ENCODE peak calls at places on chromosomes 12 and 14, in eight cellular contexts. G is neural progenitor cell, Z is DND-41, P is cardiac muscle cell, D is left ventricle myocardium inferior, Q is brain microvascular endothelial cell, U is HCT116, Y is IMR-90. K is an unnamed sample.
A peak's percentile ranks its signal among the peaks of the same experiment; 100 is the strongest.

GRCh38 chr14:50796391-50796790 is 34.6 kb downstream of the NIN start:
- DNase-seq in Y (no peak), G (no peak), U (no peak), P (no peak), Z (no peak), D (no peak), Q (no peak), K (no peak)

GRCh38 chr14:105487449-105487985 is 831 bp downstream of the CRIP1 start:
- DNase-seq in Y (no peak), P (no peak), Q (no peak), G (peak; percentile 58), D (peak; percentile 67), Z (peak; percentile 62), U (no peak), K (peak; percentile 82)

GRCh38 chr12:75986001-75986739 is 45.4 kb downstream of the PHLDA1 start:
- DNase-seq in G (no peak), U (no peak), Y (peak; percentile 25), Z (no peak), Q (no peak), D (no peak), P (no peak), K (no peak)

GRCh38 chr12:59972941-59973340 is 377.1 kb downstream of the SLC16A7 start:
- DNase-seq in Q (peak; percentile 53), G (no peak), D (no peak), Z (no peak), U (peak; percentile 50), Y (peak; percentile 88), P (peak; percentile 52), K (no peak)

GRCh38 chr12:127260531-127260930 is 1006.4 kb upstream of the TMEM132C start:
- DNase-seq in Z (no peak), Y (peak; percentile 64), G (no peak), Q (peak; percentile 46), D (no peak), U (no peak), P (no peak), K (no peak)

GRCh38 chr12:117098361-117099217 is 627 bp downstream of the TESC start:
- DNase-seq in U (no peak), P (no peak), Z (peak; percentile 39), Q (no peak), Y (no peak), G (peak; percentile 38), D (no peak), K (peak; percentile 5)

GRCh38 chr12:72368298-72368697 is 96.1 kb downstream of the TRHDE start:
- DNase-seq in Q (no peak), D (no peak), P (no peak), U (no peak), G (no peak), Y (peak; percentile 16), Z (no peak), K (no peak)

GRCh38 chr12:228846-229200 is 14.9 kb upstream of the SLC6A12 start:
- DNase-seq in U (no peak), Q (no peak), Y (no peak), Z (no peak), G (no peak), P (no peak), D (no peak), K (no peak)

GRCh38 chr12:100154472-100155247 is 12.0 kb upstream of the BLTP3B start:
- DNase-seq in G (peak; percentile 82), Z (peak; percentile 70), Y (peak; percentile 48), P (peak; percentile 73), U (peak; percentile 62), D (peak; percentile 79), Q (peak; percentile 65), K (peak; percentile 65)

GRCh38 chr12:122116707-122117535 is 38.4 kb downstream of the MLXIP start:
- DNase-seq in Q (no peak), Z (no peak), G (no peak), P (no peak), Y (no peak), U (no peak), D (peak; percentile 16), K (no peak)

GRCh38 chr12:15522574-15523187 is 200.4 kb downstream of the PTPRO start:
- DNase-seq in P (peak; percentile 76), U (peak; percentile 36), Y (peak; percentile 34), Z (no peak), Q (peak; percentile 25), D (no peak), G (peak; percentile 55), K (no peak)
- TF ChIP-seq CTCF in P (peak; percentile 57), U (peak; percentile 71), Y (peak; percentile 61), Z (peak; percentile 84), Q (peak; percentile 51), D (peak; percentile 67), G (peak; percentile 65), K (peak; percentile 29)

DNA sequence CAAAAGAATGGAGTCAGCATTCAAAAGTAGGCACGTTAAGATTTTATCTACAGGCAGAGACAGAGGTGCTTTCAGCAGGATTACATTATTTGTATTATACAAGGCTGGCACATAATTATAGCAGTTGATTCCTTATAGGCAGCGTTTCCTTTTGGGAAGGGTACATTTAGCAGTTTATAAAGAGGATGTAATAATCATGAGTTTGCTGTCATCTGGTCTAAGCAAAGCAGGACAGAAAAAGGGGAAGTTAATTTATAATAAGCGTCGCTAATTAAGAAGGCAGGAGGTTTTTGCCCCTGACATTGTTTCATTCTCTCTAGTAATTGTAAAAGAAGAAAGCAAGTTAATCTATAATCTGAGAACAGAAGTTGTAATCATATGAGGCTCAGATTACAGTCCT is 259.9 kb upstream of the MDGA2 start:
- DNase-seq in Z (no peak), D (no peak), Y (no peak), P (no peak), U (no peak), Q (no peak), G (no peak), K (no peak)
- H3K27ac ChIP-seq in Z (no peak overlapping the region), D (no peak overlapping the region), Y (no peak overlapping the region), P (no peak overlapping the region), U (no peak overlapping the region), Q (no peak overlapping the region), G (no peak overlapping the region), K (no peak overlapping the region)

GRCh38 chr14:76752744-76753143 is 8.5 kb upstream of the VASH1 start:
- DNase-seq in Y (no peak), Z (no peak), U (no peak), D (no peak), P (no peak), G (peak; percentile 0), Q (no peak), K (no peak)
- H3K27me3 ChIP-seq in Y (no peaks in the 10 kb centered on the region), Z (no peaks in the 10 kb centered on the region), U (peaks cover 7% of the 10 kb centered on the region), D (no peaks in the 10 kb centered on the region), P (no peaks in the 10 kb centered on the region), G (no peaks in the 10 kb centered on the region), Q (no peaks in the 10 kb centered on the region), K (no peaks in the 10 kb centered on the region)

GRCh38 chr12:46934374-46935111 is 108.7 kb upstream of the SLC38A4 start:
- DNase-seq in P (no peak), G (no peak), U (no peak), Z (no peak), Y (no peak), Q (no peak), D (no peak), K (no peak)
- TF ChIP-seq CTCF in P (no peak), G (no peak), U (no peak), Z (no peak), Y (no peak), Q (no peak), D (no peak), K (no peak)

DNA sequence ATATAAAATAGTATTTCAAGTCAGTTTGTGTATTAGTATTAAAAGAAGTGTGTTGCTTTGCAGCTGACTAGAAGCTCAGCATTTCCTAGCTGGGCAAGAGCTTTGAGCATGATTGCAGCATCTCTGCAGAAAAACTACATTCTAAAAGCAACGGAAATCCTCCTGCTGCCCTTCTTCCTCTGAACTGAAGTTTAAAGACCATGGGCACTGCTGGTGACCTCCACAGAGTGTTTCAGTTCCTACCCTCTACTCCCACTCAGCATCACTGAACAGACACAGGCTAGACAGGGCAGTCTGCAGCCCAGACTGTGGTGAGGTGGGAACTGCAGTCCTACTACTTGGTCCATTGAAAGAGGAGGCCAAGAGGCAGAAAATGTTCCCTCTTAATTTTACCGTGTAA is 59.0 kb downstream of the FAR2 start:
- DNase-seq in Q (no peak), D (no peak), P (no peak), G (no peak), Z (no peak), U (no peak), Y (no peak), K (no peak)
- H3K27ac ChIP-seq in Q (no peak overlapping the region), D (no peak overlapping the region), P (no peak overlapping the region), G (no peak overlapping the region), Z (no peak overlapping the region), U (no peak overlapping the region), Y (no peak overlapping the region), K (no peak overlapping the region)

GRCh38 chr14:69567563-69567962 is 7.1 kb downstream of the CCDC177 start:
- DNase-seq in D (no peak), P (no peak), Y (no peak), U (no peak), Q (no peak), Z (no peak), G (no peak), K (no peak)
- H3K27me3 ChIP-seq in D (peaks cover 99% of the 10 kb centered on the region), P (peaks cover 91% of the 10 kb centered on the region), Y (peaks cover 82% of the 10 kb centered on the region), U (peaks cover 55% of the 10 kb centered on the region), Q (peaks cover 42% of the 10 kb centered on the region), Z (peaks cover 14% of the 10 kb centered on the region), G (no peaks in the 10 kb centered on the region), K (peaks cover 57% of the 10 kb centered on the region)

GRCh38 chr12:104182621-104183378 is 32.8 kb upstream of the TXNRD1 start:
- DNase-seq in G (no peak), Z (no peak), Y (no peak), Q (peak; percentile 15), D (no peak), U (no peak), P (peak; percentile 57), K (no peak)
- TF ChIP-seq CTCF in G (no peak), Z (no peak), Y (no peak), Q (no peak), D (no peak), U (no peak), P (no peak), K (no peak)

GRCh38 chr12:129564768-129565167 is 339.1 kb downstream of the TMEM132D start:
- DNase-seq in Q (no peak), P (no peak), Y (no peak), U (no peak), G (no peak), D (no peak), Z (peak; percentile 75), K (no peak)
- H3K27ac ChIP-seq in Q (no peak overlapping the region), P (no peak overlapping the region), Y (no peak overlapping the region), U (no peak overlapping the region), G (no peak overlapping the region), D (no peak overlapping the region), Z (peak overlapping the region; percentile 95), K (no peak overlapping the region)

K was measured in CD4-positive, alpha-beta T cell.